ENCODE peak calls at places on chromosomes 5 and 9, in ten cellular contexts. K is heart left ventricle, W is prostate gland, A is IMR-90, O is spleen, X is H1, F is Peyer's patch, B is adrenal gland, V is breast epithelium, T is suprapubic skin. P is an unnamed sample.

GRCh38 chr5:160747963-160748362 is 104.0 kb downstream of the ATP10B start:
- DNase-seq in X (no peak), O (no peak), K (no peak), B (no peak), F (no peak), T (no peak), W (no peak), V (no peak), A (no peak), P (no peak)

GRCh38 chr5:160434022-160434531 is 12.4 kb downstream of the PTTG1 start:
- DNase-seq in T (no peak), W (no peak), F (peak; percentile 81), O (peak; percentile 90), A (no peak), K (no peak), X (no peak), V (peak; percentile 45), B (no peak), P (no peak)

GRCh38 chr9:113963017-113963620 is 87.0 kb downstream of the ZNF618 start:
- DNase-seq in B (peak; percentile 34), K (no peak), O (no peak), V (no peak), F (no peak), A (peak; percentile 49), W (no peak), T (peak; percentile 51), X (peak; percentile 31), P (peak; percentile 81)

GRCh38 chr5:75018805-75019587 is 33.4 kb downstream of the GCNT4 start:
- DNase-seq in X (no peak), T (no peak), A (no peak), K (no peak), B (no peak), O (no peak), W (no peak), F (no peak), V (no peak), P (no peak)

GRCh38 chr5:142782976-142783539 is 12.9 kb downstream of the ARHGAP26 start:
- DNase-seq in V (no peak), A (no peak), T (no peak), K (peak; percentile 69), B (no peak), F (no peak), W (no peak), X (no peak), O (no peak), P (peak; percentile 87)

GRCh38 chr5:135651156-135651555 is 72.4 kb upstream of the CXCL14 start:
- DNase-seq in T (no peak), V (no peak), F (no peak), A (peak; percentile 1), W (no peak), X (no peak), O (no peak), K (no peak), B (no peak), P (peak; percentile 67)

GRCh38 chr9:8832956-8833355 is 1033.4 kb upstream of the DMAC1 start:
- DNase-seq in V (no peak), W (no peak), T (no peak), B (no peak), K (no peak), F (no peak), X (no peak), A (no peak), O (no peak), P (no peak)

GRCh38 chr9:78549711-78550110 is 252.8 kb downstream of the PSAT1 start:
- DNase-seq in O (no peak), K (no peak), W (no peak), A (peak; percentile 17), B (no peak), F (no peak), T (no peak), X (no peak), V (no peak), P (no peak)

GRCh38 chr5:64811050-64811640 is 42.4 kb downstream of the CWC27 start:
- DNase-seq in F (no peak), T (no peak), V (no peak), W (no peak), B (peak; percentile 15), A (peak; percentile 81), O (no peak), X (no peak), K (no peak), P (no peak)

GRCh38 chr5:83900307-83900706 is 179.7 kb upstream of the HAPLN1 start:
- DNase-seq in T (no peak), B (no peak), W (no peak), A (peak; percentile 30), F (no peak), X (no peak), K (no peak), V (no peak), O (no peak), P (no peak)

GRCh38 chr5:157548513-157549282 is 26.9 kb downstream of the ADAM19 start:
- DNase-seq in A (peak; percentile 90), O (no peak), B (no peak), F (no peak), T (no peak), V (no peak), X (no peak), K (no peak), W (no peak), P (no peak)

DNA sequence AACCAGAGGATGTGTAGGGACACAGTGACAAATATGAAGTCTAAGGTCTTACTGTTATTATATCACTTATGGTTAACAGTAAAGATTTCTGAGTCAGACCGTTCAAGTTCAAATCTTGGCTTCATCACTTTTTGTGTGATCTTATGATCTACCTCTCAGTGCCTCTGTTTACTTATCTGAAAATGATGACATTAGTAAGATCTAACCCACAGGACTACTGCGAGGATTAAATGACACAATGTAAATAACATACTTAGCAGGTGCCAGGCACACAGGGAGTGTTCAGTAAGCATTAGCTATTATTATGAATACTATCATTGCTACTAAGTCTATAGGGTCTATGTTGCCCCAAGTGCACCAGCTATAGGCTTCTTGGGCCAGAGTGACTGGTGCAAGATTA is 2.0 kb downstream of the IRF1 start:
- DNase-seq in B (no peak), O (no peak), F (no peak), X (no peak), W (no peak), T (no peak), K (no peak), A (no peak), V (no peak), P (no peak)
- H3K4me3 ChIP-seq in B (peak overlapping the region; percentile 88), O (peak overlapping the region; percentile 94), F (peak overlapping the region; percentile 98), X (no peak overlapping the region), W (peak overlapping the region; percentile 70), T (peak overlapping the region; percentile 87), K (peak overlapping the region; percentile 70), A (no peak overlapping the region), V (peak overlapping the region; percentile 97), P (no peak overlapping the region)

GRCh38 chr9:136439550-136440408 is at the start of gene INPP5E:
- DNase-seq in X (peak; percentile 21), F (peak; percentile 65), K (peak; percentile 84), O (peak; percentile 95), W (peak; percentile 42), T (no peak), A (peak; percentile 56), V (peak; percentile 38), B (peak; percentile 80), P (peak; percentile 33)
- TF ChIP-seq POLR2A in X (no peak), F (no peak), K (no peak), O (no peak), W (no peak), T (no peak), A (peak; percentile 62), V (no peak), B (peak; percentile 24), P (no peak)

GRCh38 chr9:23825143-23825531 is 903 bp downstream of the ELAVL2 start:
- DNase-seq in V (no peak), B (no peak), T (no peak), F (no peak), O (no peak), X (no peak), K (no peak), W (no peak), A (no peak), P (no peak)

GRCh38 chr9:23822331-23823169 is 3.5 kb downstream of the ELAVL2 start:
- DNase-seq in T (no peak), B (no peak), K (no peak), V (no peak), W (no peak), A (no peak), O (no peak), X (no peak), F (no peak), P (no peak)

GRCh38 chr9:23826120-23826629 is at the start of gene ELAVL2:
- DNase-seq in K (peak; percentile 79), A (peak; percentile 81), W (peak; percentile 34), T (peak; percentile 83), O (peak; percentile 83), X (peak; percentile 95), B (peak; percentile 94), V (peak; percentile 85), F (peak; percentile 29), P (peak; percentile 85)

GRCh38 chr9:23824241-23825142 is 1.5 kb downstream of the ELAVL2 start:
- DNase-seq in W (no peak), A (no peak), T (no peak), V (no peak), K (no peak), B (no peak), F (no peak), X (no peak), O (no peak), P (no peak)

GRCh38 chr9:23825700-23826099 is 340 bp downstream of the ELAVL2 start:
- DNase-seq in O (no peak), T (no peak), A (no peak), V (no peak), W (no peak), B (no peak), K (no peak), F (no peak), X (no peak), P (no peak)
- H3K4me3 ChIP-seq in O (peak overlapping the region; percentile 20), T (peak overlapping the region; percentile 53), A (peak overlapping the region; percentile 24), V (peak overlapping the region; percentile 67), W (no peak overlapping the region), B (peak overlapping the region; percentile 36), K (peak overlapping the region; percentile 40), F (no peak overlapping the region), X (peak overlapping the region; percentile 71), P (no peak overlapping the region)

GRCh38 chr9:108815156-108815555 is 40.6 kb downstream of the ACTL7B start:
- DNase-seq in B (no peak), W (no peak), V (no peak), X (no peak), O (no peak), A (no peak), T (no peak), K (no peak), F (no peak), P (no peak)

GRCh38 chr9:108813951-108814601 is 41.7 kb downstream of the ACTL7B start:
- DNase-seq in F (no peak), X (peak; percentile 19), T (no peak), V (no peak), K (no peak), W (no peak), B (peak; percentile 33), O (no peak), A (no peak), P (peak; percentile 28)

GRCh38 chr9:108809269-108809668 is 46.5 kb downstream of the ACTL7B start:
- DNase-seq in X (no peak), F (no peak), V (no peak), O (no peak), T (no peak), W (no peak), A (no peak), K (no peak), B (no peak), P (no peak)

GRCh38 chr9:108812388-108812787 is 43.4 kb downstream of the ACTL7B start:
- DNase-seq in B (no peak), W (no peak), F (no peak), V (no peak), A (no peak), X (no peak), O (no peak), K (no peak), T (no peak), P (no peak)

GRCh38 chr9:108811944-108812343 is 43.8 kb downstream of the ACTL7B start:
- DNase-seq in A (no peak), W (no peak), V (no peak), K (no peak), O (no peak), T (no peak), B (no peak), X (no peak), F (no peak), P (no peak)
- TF ChIP-seq POLR2A in A (no peak), W (no peak), V (no peak), K (no peak), O (no peak), T (no peak), B (no peak), X (no peak), F (no peak), P (no peak)